ENCODE peak calls at places on chromosome 6, in seven cellular contexts. P, O, B, Z, M, I and X are unnamed samples.

GRCh38 chr6:36387440-36388303 is at the start of gene ETV7:
- DNase-seq in M (peak; percentile 59), Z (no peak), P (peak; percentile 59), O (no peak), I (no peak), B (no peak), X (peak; percentile 60)

GRCh38 chr6:151948007-151948745 is 140.7 kb downstream of the ESR1 start:
- DNase-seq in Z (no peak), M (no peak), B (no peak), P (no peak), O (no peak), I (no peak), X (peak; percentile 39)

GRCh38 chr6:29887330-29887818 is 55.0 kb upstream of the HLA-A start:
- DNase-seq in I (no peak), B (peak; percentile 8), Z (no peak), P (no peak), O (no peak), M (peak; percentile 54), X (peak; percentile 35)

GRCh38 chr6:31792090-31792374 is 3.5 kb downstream of the VARS1 start:
- DNase-seq in M (no peak), B (no peak), P (no peak), O (no peak), Z (peak; percentile 17), I (no peak), X (no peak)

GRCh38 chr6:27791182-27791939 is 120.8 kb downstream of the OR2B2 start:
- DNase-seq in Z (peak; percentile 60), P (peak; percentile 59), M (peak; percentile 82), O (no peak), B (peak; percentile 75), I (peak; percentile 76), X (peak; percentile 39)

GRCh38 chr6:39037082-39037487 is 11.5 kb upstream of the GLP1R start:
- DNase-seq in B (no peak), P (no peak), I (no peak), M (no peak), O (no peak), Z (peak; percentile 69), X (no peak)

GRCh38 chr6:122129313-122130025 is 270.0 kb upstream of the HSF2 start:
- DNase-seq in B (no peak), P (no peak), I (no peak), Z (no peak), O (no peak), M (no peak), X (no peak)

GRCh38 chr6:139567095-139567494 is 192.6 kb upstream of the CITED2 start:
- DNase-seq in I (no peak), Z (no peak), M (no peak), O (no peak), B (no peak), P (no peak), X (no peak)

GRCh38 chr6:56220078-56220477 is 27.3 kb downstream of the COL21A1 start:
- DNase-seq in I (no peak), B (no peak), O (no peak), Z (no peak), P (no peak), M (no peak), X (peak; percentile 67)

GRCh38 chr6:150417899-150418824 is 49.4 kb downstream of the IYD start:
- DNase-seq in P (peak; percentile 36), B (peak; percentile 88), I (peak; percentile 63), M (no peak), Z (peak; percentile 34), O (peak; percentile 40), X (peak; percentile 74)
- TF ChIP-seq JUND in P (no peak), B (peak; percentile 47), I (no peak), M (no peak), Z (peak; percentile 54), O (no peak), X (no peak)

GRCh38 chr6:52337633-52338290 is 24.2 kb upstream of the PAQR8 start:
- DNase-seq in Z (no peak), I (no peak), P (no peak), O (no peak), M (no peak), B (no peak), X (no peak)
- TF ChIP-seq JUND in Z (no peak), I (no peak), P (no peak), O (no peak), M (no peak), B (no peak), X (no peak)

GRCh38 chr6:15629487-15629886 is 33.3 kb downstream of the DTNBP1 start:
- DNase-seq in B (no peak), Z (no peak), O (no peak), M (no peak), P (no peak), I (no peak), X (no peak)

GRCh38 chr6:15630202-15630601 is 32.6 kb downstream of the DTNBP1 start:
- DNase-seq in Z (no peak), P (no peak), M (no peak), B (no peak), I (no peak), O (no peak), X (no peak)

GRCh38 chr6:15627829-15628228 is 35.0 kb downstream of the DTNBP1 start:
- DNase-seq in P (no peak), B (no peak), O (no peak), I (no peak), M (no peak), Z (no peak), X (no peak)

GRCh38 chr6:15626878-15627683 is 35.7 kb downstream of the DTNBP1 start:
- DNase-seq in Z (peak; percentile 25), I (no peak), O (no peak), M (no peak), B (no peak), P (peak; percentile 32), X (no peak)

DNA sequence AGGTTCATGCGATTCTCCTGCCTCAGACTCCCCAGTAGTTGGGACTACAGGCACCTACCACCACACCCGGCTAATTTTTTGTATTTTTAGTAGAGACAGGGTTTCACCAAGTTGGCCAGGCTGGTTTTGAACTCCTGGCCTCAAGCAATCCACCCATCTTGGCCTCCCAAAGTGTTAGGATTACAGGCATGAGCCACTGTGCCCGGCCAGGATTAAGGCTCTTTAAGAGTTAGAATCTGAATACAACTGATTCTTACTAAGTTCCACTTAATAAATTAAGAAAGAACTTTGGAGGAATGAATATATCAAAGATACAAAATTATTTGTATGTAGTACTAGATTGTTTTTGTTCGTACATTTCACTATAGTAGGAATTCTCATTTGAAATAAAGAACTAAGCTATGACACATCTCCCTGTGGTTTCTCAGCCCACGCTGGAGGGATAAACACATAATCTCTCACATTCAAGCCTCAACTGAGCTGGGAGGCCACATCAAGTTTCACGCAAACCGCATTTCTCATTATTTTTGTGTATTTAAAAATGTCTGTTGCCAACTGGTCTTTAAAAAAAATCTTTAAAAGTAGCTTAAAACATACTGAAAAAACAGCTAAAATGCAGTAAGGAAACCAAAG is 34.2 kb downstream of the DTNBP1 start:
- DNase-seq in I (no peak), B (no peak), Z (no peak), O (no peak), P (no peak), M (no peak), X (no peak)
- TF ChIP-seq JUND in I (no peak), B (no peak), Z (peak; percentile 87), O (no peak), P (no peak), M (no peak), X (no peak)

DNA sequence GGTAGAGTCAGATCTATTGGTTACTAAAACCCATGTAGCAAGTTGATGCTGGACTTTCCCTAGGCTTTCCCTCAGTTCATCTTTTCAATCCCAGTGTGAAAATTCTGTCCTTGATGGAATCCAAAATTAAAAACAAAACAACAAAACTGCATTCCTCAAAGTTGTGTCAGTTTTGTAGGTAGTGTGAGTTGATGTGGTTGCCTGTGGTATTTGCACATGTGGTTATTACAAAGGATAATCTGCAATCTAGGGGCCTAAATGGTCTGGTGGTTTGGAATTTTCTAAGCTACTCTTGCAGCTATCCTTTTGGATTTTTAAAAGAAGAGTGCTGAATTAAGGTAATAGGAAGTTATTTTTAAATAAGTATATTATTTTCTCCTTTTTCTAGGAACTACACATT is 132.2 kb upstream of the SCGN start:
- DNase-seq in O (no peak), I (no peak), M (no peak), B (no peak), Z (no peak), P (no peak), X (no peak)
- TF ChIP-seq JUND in O (no peak), I (no peak), M (no peak), B (no peak), Z (no peak), P (no peak), X (no peak)

GRCh38 chr6:169074551-169074950 is 179.1 kb downstream of the THBS2 start:
- DNase-seq in P (no peak), O (no peak), B (no peak), M (no peak), Z (no peak), I (no peak), X (no peak)
- TF ChIP-seq JUND in P (no peak), O (no peak), B (no peak), M (no peak), Z (no peak), I (no peak), X (no peak)